ENCODE peak calls at places on chromosomes 12 and 14, in eight cellular contexts. D is ovary, X is A549, O is GM12878, Y is transverse colon, Q is upper lobe of left lung, I is tibial nerve, T is HepG2. H is an unnamed sample.
A peak's percentile ranks its signal among the peaks of the same experiment; 100 is the strongest.

GRCh38 chr12:125773033-125773432 is 707.8 kb downstream of the AACS start:
- DNase-seq in D (no peak), X (peak; percentile 75), O (no peak), Y (no peak), Q (no peak), I (no peak), T (peak; percentile 27), H (no peak)

GRCh38 chr12:23113781-23114180 is 488.8 kb downstream of the ETNK1 start:
- DNase-seq in D (no peak), X (no peak), O (no peak), Y (no peak), Q (no peak), I (no peak), T (no peak), H (no peak)

GRCh38 chr12:27693403-27693802 is 2.8 kb upstream of the REP15 start:
- DNase-seq in D (no peak), X (no peak), O (no peak), Y (no peak), Q (no peak), I (no peak), T (no peak), H (no peak)

GRCh38 chr12:42469355-42470006 is 120.1 kb downstream of the PRICKLE1 start:
- DNase-seq in D (no peak), X (no peak), O (peak; percentile 97), Y (peak; percentile 13), Q (no peak), I (no peak), T (no peak), H (no peak)

GRCh38 chr12:76037130-76038105 is 5.8 kb upstream of the PHLDA1 start:
- DNase-seq in D (peak; percentile 49), X (peak; percentile 88), O (peak; percentile 34), Y (no peak), Q (no peak), I (no peak), T (peak; percentile 77), H (no peak)

GRCh38 chr14:80946797-80947196 is 5.3 kb upstream of the CEP128 start:
- DNase-seq in D (no peak), X (no peak), O (no peak), Y (no peak), Q (no peak), I (no peak), T (no peak), H (no peak)

GRCh38 chr14:42214981-42215491 is 608.4 kb downstream of the LRFN5 start:
- DNase-seq in D (no peak), X (peak; percentile 14), O (no peak), Y (no peak), Q (no peak), I (no peak), T (no peak), H (no peak)

GRCh38 chr14:32512813-32513212 is 183.7 kb downstream of the AKAP6 start:
- DNase-seq in D (no peak), X (no peak), O (no peak), Y (no peak), Q (no peak), I (no peak), T (no peak), H (no peak)

GRCh38 chr12:123942911-123943648 is 29.6 kb downstream of the CCDC92 start:
- DNase-seq in D (no peak), X (no peak), O (no peak), Y (no peak), Q (no peak), I (no peak), T (no peak), H (no peak)

DNA sequence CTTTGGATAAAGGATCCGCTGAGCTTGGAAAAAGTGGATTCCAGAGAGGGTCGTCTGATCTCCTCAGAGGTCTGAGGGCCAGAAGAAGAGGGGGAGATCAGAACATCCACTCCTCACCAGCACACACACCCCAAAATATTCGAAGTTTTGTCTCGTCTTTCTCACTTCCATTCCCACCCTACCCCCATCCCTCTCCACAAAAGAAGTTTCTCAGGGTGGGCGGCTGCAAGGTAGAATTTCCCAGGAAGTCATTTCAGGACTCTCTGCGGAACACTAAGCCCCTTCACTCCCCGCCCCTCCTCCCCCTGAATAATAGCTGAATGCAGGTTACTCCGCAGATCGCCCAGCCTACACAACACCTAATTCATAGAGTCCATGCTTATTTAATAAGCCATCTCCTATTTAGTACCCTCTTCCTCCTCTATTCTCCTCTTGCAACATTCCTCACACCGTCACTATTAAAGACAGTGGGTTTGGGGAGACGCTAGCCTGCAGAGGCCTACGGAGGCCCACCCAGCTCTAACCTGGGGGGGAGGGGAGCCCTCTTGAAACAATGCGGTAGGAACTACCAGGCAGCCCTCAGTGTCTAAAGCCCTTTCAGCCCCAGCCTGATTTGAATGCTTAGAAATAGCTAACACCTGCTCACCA is 650 bp upstream of the SALL2 start:
- DNase-seq in D (no peak), X (no peak), O (no peak), Y (no peak), Q (no peak), I (no peak), T (no peak), H (no peak)
- TF ChIP-seq POLR2A in D (no peak), X (no peak), O (no peak), Y (no peak), Q (no peak), I (no peak), T (peak; percentile 3), H (no peak)

GRCh38 chr14:78104130-78104529 is 66.0 kb upstream of the NRXN3 start:
- DNase-seq in D (no peak), X (no peak), O (no peak), Y (no peak), Q (no peak), I (no peak), T (no peak), H (no peak)
- TF ChIP-seq EP300 in D (no peak), X (no peak), O (no peak), Y (no peak), Q (no peak), I (no peak), T (no peak), H (no peak)

GRCh38 chr14:61101803-61102548 is 120.9 kb downstream of the SLC38A6 start:
- DNase-seq in D (no peak), X (peak; percentile 38), O (no peak), Y (no peak), Q (no peak), I (no peak), T (no peak), H (no peak)

GRCh38 chr14:61102549-61103466 is 121.8 kb downstream of the SLC38A6 start:
- DNase-seq in D (no peak), X (peak; percentile 85), O (no peak), Y (no peak), Q (no peak), I (no peak), T (peak; percentile 99), H (peak; percentile 54)

GRCh38 chr14:61104358-61104757 is 123.3 kb downstream of the SLC38A6 start:
- DNase-seq in D (no peak), X (no peak), O (no peak), Y (no peak), Q (no peak), I (no peak), T (no peak), H (no peak)

GRCh38 chr14:61106627-61107147 is 125.6 kb downstream of the SLC38A6 start:
- DNase-seq in D (no peak), X (peak; percentile 20), O (no peak), Y (no peak), Q (no peak), I (no peak), T (no peak), H (no peak)

DNA sequence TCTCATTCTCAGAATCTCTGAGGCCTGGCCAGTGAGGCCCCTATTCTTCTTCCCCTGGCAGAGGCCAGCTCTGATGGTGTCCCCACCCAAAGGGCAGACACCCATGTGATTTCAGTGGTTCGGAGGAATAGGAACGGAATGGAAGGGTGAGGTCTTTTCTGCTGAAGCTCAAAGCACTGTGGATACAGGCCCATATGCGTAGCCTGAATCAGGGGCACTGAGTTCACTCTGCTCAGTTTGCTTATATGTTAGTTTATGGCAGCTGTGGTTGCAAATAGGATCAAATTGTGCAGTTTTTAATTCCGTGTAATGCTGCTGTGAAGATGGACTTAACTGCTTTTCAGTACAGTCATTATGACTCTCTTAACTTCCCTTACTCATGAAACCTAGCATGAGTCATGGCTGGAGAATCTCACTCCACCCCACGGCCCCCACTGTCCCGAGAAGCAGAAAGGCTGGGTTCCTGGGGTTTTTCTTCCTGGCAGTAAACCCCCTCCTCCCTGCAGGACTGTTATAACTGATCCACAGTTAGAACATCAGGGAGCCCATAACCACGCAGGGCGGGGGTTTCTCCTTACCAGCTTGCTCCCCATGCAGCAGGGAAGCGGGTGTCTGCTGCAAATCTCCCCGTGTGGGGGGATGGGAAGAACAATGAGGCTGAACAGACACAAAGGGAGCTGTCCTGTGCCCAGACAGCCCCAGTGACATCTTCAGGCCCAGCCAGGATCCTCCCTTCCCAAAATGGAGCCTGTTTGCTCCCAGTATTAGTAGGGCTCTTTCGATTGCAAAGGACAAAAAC is 122.7 kb downstream of the SLC38A6 start:
- DNase-seq in D (peak; percentile 58), X (peak; percentile 92), O (no peak), Y (peak; percentile 25), Q (peak; percentile 55), I (no peak), T (peak; percentile 78), H (no peak)
- H3K27ac ChIP-seq in D (no peak overlapping the region), X (peak overlapping the region; percentile 97), O (peak overlapping the region; percentile 50), Y (peak overlapping the region; percentile 57), Q (peak overlapping the region; percentile 69), I (peak overlapping the region; percentile 75), T (peak overlapping the region; percentile 87), H (peak overlapping the region; percentile 62)

DNA sequence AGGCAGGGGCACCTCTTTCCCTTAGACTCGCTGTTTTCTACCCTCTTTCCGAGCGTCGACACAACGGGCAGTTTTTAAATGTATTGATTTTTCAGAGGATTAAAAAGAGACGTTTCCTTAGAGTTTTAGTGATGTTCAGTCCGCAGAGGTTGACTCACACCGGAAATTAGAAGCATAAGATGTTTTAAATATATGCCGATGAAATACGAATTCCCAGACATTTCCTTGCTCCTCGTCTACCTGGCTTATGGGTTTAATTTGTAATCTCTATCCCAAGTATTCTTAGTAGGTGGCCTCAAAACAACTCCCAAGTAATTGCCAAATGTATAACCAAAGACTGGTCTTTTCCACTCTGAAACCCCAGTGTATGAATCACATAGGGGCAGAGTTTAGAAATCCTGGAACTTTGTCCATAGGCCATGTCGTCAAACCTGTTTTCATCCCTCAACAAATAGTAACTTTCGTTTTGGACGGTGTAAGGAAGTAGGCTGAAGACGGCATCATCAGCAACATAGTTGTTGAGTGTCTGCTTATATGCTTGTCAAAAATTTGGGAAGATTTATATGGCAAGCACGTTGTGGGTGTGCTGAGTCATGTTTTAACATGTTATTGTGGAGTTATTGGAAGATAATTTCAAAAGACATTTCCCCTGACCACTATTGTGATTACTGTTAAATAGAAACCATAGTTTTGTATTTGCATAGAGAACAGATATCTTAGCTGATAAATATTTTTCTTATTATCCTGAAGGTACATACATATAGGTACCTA is 824 bp downstream of the TBK1 start:
- DNase-seq in D (no peak), X (peak; percentile 72), O (no peak), Y (peak; percentile 9), Q (peak; percentile 29), I (no peak), T (peak; percentile 52), H (peak; percentile 33)
- TF ChIP-seq POLR2A in D (no peak), X (no peak), O (no peak), Y (no peak), Q (no peak), I (no peak), T (peak; percentile 25), H (no peak)

H was measured in stomach.